ENCODE peak calls at places on chromosomes 3 and 15, in seven cellular contexts. L, S, Q, C, V, F and W are unnamed samples.

GRCh38 chr3:186514296-186515002 is 29.7 kb downstream of the CRYGS start:
- DNase-seq in L (no peak), S (peak), Q (no peak), C (no peak), V (no peak), F (no peak), W (no peak)

GRCh38 chr15:60584355-60585023 is 105.5 kb upstream of the ICE2 start:
- DNase-seq in L (no peak), S (no peak), Q (no peak), C (no peak), V (no peak), F (no peak), W (peak)

GRCh38 chr15:40881351-40881750 is 7.3 kb upstream of the RHOV start:
- DNase-seq in L (no peak), S (no peak), Q (no peak), C (no peak), V (no peak), F (no peak), W (no peak)

GRCh38 chr3:14846481-14846880 is 27.7 kb downstream of the FGD5 start:
- DNase-seq in L (no peak), S (no peak), Q (no peak), C (no peak), V (no peak), F (no peak), W (no peak)

GRCh38 chr3:179957264-179957845 is 79.4 kb downstream of the PEX5L start:
- DNase-seq in L (no peak), S (no peak), Q (no peak), C (no peak), V (no peak), F (no peak), W (no peak)

GRCh38 chr3:179929091-179929529 is 107.6 kb downstream of the PEX5L start:
- DNase-seq in L (no peak), S (peak), Q (peak), C (peak), V (peak), F (peak), W (no peak)

GRCh38 chr3:169243122-169243521 is 420.4 kb downstream of the MECOM start:
- DNase-seq in L (no peak), S (no peak), Q (peak), C (peak), V (no peak), F (no peak), W (no peak)

GRCh38 chr15:66095871-66096710 is 157.5 kb downstream of the MEGF11 start:
- DNase-seq in L (no peak), S (no peak), Q (no peak), C (no peak), V (no peak), F (no peak), W (no peak)

GRCh38 chr3:26623409-26624208 is 1.0 kb downstream of the LRRC3B start:
- DNase-seq in L (no peak), S (no peak), Q (no peak), C (no peak), V (peak), F (no peak), W (no peak)

GRCh38 chr3:46844397-46844796 is 18.8 kb downstream of the MYL3 start:
- DNase-seq in L (no peak), S (no peak), Q (no peak), C (no peak), V (peak), F (no peak), W (no peak)

GRCh38 chr15:58269455-58270414 is 131.6 kb downstream of the AQP9 start:
- DNase-seq in L (peak), S (peak), Q (peak), C (peak), V (no peak), F (peak), W (no peak)

GRCh38 chr3:119731545-119732343 is 28.9 kb downstream of the CFAP91 start:
- DNase-seq in L (no peak), S (no peak), Q (no peak), C (peak), V (no peak), F (no peak), W (no peak)

GRCh38 chr3:80192871-80193270 is 425.1 kb upstream of the ROBO1 start:
- DNase-seq in L (no peak), S (no peak), Q (peak), C (peak), V (no peak), F (no peak), W (no peak)

GRCh38 chr3:47865192-47865591 is 62.3 kb downstream of the DHX30 start:
- DNase-seq in L (no peak), S (no peak), Q (peak), C (no peak), V (peak), F (no peak), W (no peak)

GRCh38 chr3:78857494-78858111 is 910.2 kb downstream of the ROBO1 start:
- DNase-seq in L (no peak), S (no peak), Q (peak), C (peak), V (no peak), F (no peak), W (no peak)